ENCODE peak calls at places on chromosomes 6 and 20, in eight cellular contexts. J is foreskin fibroblast; Q is naive thymus-derived CD8-positive, alpha-beta T cell; X is activated CD4-positive, CD25-positive, alpha-beta regulatory T cell treated with anti-CD3 and anti-CD28 coated beads, Interleukin-2, amount 50 U/mL, for 16 hours; Y is GM19239; G is right cardiac atrium; T is GM23248; F is stimulated activated CD4-positive, alpha-beta T cell treated with anti-CD3 and anti-CD28 coated beads, Interleukin-12 subunit alpha, Interleukin-12 subunit beta, amount 100 ng/mL, for 48 hours. S is an unnamed sample.

GRCh38 chr20:44133424-44133823 is 53.6 kb downstream of the JPH2 start:
- DNase-seq in F (no peak), J (no peak), G (no peak), X (no peak), Y (no peak), T (no peak), Q (no peak), S (no peak)

GRCh38 chr6:140105857-140106256 is 731.4 kb upstream of the CITED2 start:
- DNase-seq in J (no peak), G (no peak), Q (no peak), T (peak; percentile 12), Y (no peak), F (no peak), X (no peak), S (peak; percentile 6)

GRCh38 chr20:24497851-24498250 is 28.4 kb downstream of the SYNDIG1 start:
- DNase-seq in Q (no peak), X (no peak), F (no peak), G (no peak), T (no peak), Y (no peak), J (no peak), S (no peak)

GRCh38 chr20:35578469-35578868 is 36.6 kb downstream of the ERGIC3 start:
- DNase-seq in Q (no peak), J (peak; percentile 9), F (no peak), X (no peak), Y (no peak), G (no peak), T (peak; percentile 18), S (no peak)

GRCh38 chr6:71489736-71490135 is 201.1 kb downstream of the OGFRL1 start:
- DNase-seq in G (no peak), F (no peak), Y (no peak), X (no peak), T (peak; percentile 90), Q (no peak), J (peak; percentile 85), S (no peak)

GRCh38 chr20:58723628-58723984 is 31.0 kb downstream of the NPEPL1 start:
- DNase-seq in F (no peak), G (no peak), Y (no peak), T (no peak), Q (no peak), J (no peak), X (no peak), S (no peak)

GRCh38 chr6:2818593-2818992 is 23.1 kb downstream of the SERPINB1 start:
- DNase-seq in Q (no peak), J (no peak), T (peak; percentile 69), Y (no peak), X (no peak), F (no peak), G (no peak), S (no peak)

GRCh38 chr20:38132910-38133501 is 32.1 kb downstream of the TGM2 start:
- DNase-seq in X (no peak), G (no peak), J (no peak), T (no peak), Y (no peak), Q (no peak), F (no peak), S (no peak)

GRCh38 chr6:12761376-12762115 is 45.0 kb downstream of the PHACTR1 start:
- DNase-seq in X (no peak), G (no peak), J (peak; percentile 95), Y (no peak), F (no peak), Q (no peak), T (peak; percentile 98), S (no peak)

GRCh38 chr6:34027445-34027936 is 118.4 kb downstream of the GRM4 start:
- DNase-seq in Q (peak; percentile 58), T (peak; percentile 70), X (peak; percentile 33), G (peak; percentile 82), F (peak; percentile 55), J (peak; percentile 7), Y (peak; percentile 74), S (peak; percentile 41)

GRCh38 chr6:156883497-156884252 is 106.5 kb downstream of the ARID1B start:
- DNase-seq in X (no peak), Q (no peak), J (no peak), Y (no peak), G (no peak), F (no peak), T (peak; percentile 27), S (no peak)

GRCh38 chr6:90765491-90765890 is 178.6 kb upstream of the MAP3K7 start:
- DNase-seq in T (no peak), Q (no peak), F (no peak), G (no peak), Y (no peak), X (no peak), J (no peak), S (no peak)

GRCh38 chr6:154139894-154140293 is 100.9 kb downstream of the OPRM1 start:
- DNase-seq in G (no peak), Q (no peak), Y (no peak), F (no peak), T (no peak), X (no peak), J (no peak), S (no peak)

GRCh38 chr20:48932375-48932941 is 10.9 kb downstream of the ARFGEF2 start:
- DNase-seq in J (peak; percentile 30), X (no peak), Y (no peak), T (peak; percentile 37), G (no peak), Q (no peak), F (no peak), S (no peak)

GRCh38 chr20:33482581-33482980 is 7.3 kb upstream of the CBFA2T2 start:
- DNase-seq in Y (no peak), X (no peak), Q (no peak), G (no peak), J (no peak), T (no peak), F (no peak), S (no peak)

GRCh38 chr20:22796465-22797077 is 212.2 kb upstream of the FOXA2 start:
- DNase-seq in F (no peak), G (no peak), Y (no peak), X (no peak), T (peak; percentile 29), Q (no peak), J (peak; percentile 59), S (no peak)